ENCODE peak calls at places on chromosomes 2 and 18, in five cellular contexts. One of them, this sample, is unnamed.

GRCh38 chr2:205743982-205744644 is 61.8 kb downstream of the NRP2 start:
- DNase-seq in GM23248: no peak
- DNase-seq in prostate gland: no peak
- DNase-seq in ovary: no peak
- DNase-seq in hepatocyte: no peak
- DNase-seq in this sample: no peak

GRCh38 chr2:118641711-118642110 is 205.7 kb downstream of the EN1 start:
- DNase-seq in prostate gland: no peak
- DNase-seq in GM23248: peak
- DNase-seq in hepatocyte: no peak
- DNase-seq in ovary: no peak
- DNase-seq in this sample: peak

GRCh38 chr2:23069935-23070334 is 315.0 kb upstream of the KLHL29 start:
- DNase-seq in ovary: no peak
- DNase-seq in GM23248: no peak
- DNase-seq in prostate gland: no peak
- DNase-seq in hepatocyte: peak
- DNase-seq in this sample: no peak

GRCh38 chr2:241035818-241036396 is 37.5 kb downstream of the SNED1 start:
- DNase-seq in prostate gland: no peak
- DNase-seq in hepatocyte: no peak
- DNase-seq in ovary: no peak
- DNase-seq in GM23248: no peak
- DNase-seq in this sample: no peak

GRCh38 chr2:140173790-140174189 is 1393.6 kb upstream of the NXPH2 start:
- DNase-seq in GM23248: no peak
- DNase-seq in hepatocyte: no peak
- DNase-seq in ovary: no peak
- DNase-seq in prostate gland: no peak
- DNase-seq in this sample: no peak

GRCh38 chr18:60675801-60676200 is 303.2 kb upstream of the MC4R start:
- DNase-seq in hepatocyte: no peak
- DNase-seq in ovary: no peak
- DNase-seq in prostate gland: no peak
- DNase-seq in GM23248: no peak
- DNase-seq in this sample: no peak

GRCh38 chr2:186755066-186755465 is 61.2 kb downstream of the FAM171B start:
- DNase-seq in ovary: no peak
- DNase-seq in hepatocyte: no peak
- DNase-seq in GM23248: peak
- DNase-seq in prostate gland: no peak
- DNase-seq in this sample: no peak

GRCh38 chr2:238811765-238812164 is 36.1 kb upstream of the TWIST2 start:
- DNase-seq in GM23248: peak
- DNase-seq in prostate gland: no peak
- DNase-seq in hepatocyte: no peak
- DNase-seq in ovary: no peak
- DNase-seq in this sample: no peak

GRCh38 chr2:116810645-116811044 is 1003.8 kb upstream of the DDX18 start:
- DNase-seq in ovary: no peak
- DNase-seq in hepatocyte: no peak
- DNase-seq in prostate gland: no peak
- DNase-seq in GM23248: no peak
- DNase-seq in this sample: no peak

GRCh38 chr2:158487419-158487818 is 30.7 kb downstream of the PKP4 start:
- DNase-seq in hepatocyte: no peak
- DNase-seq in ovary: no peak
- DNase-seq in prostate gland: no peak
- DNase-seq in GM23248: peak
- DNase-seq in this sample: no peak

DNA sequence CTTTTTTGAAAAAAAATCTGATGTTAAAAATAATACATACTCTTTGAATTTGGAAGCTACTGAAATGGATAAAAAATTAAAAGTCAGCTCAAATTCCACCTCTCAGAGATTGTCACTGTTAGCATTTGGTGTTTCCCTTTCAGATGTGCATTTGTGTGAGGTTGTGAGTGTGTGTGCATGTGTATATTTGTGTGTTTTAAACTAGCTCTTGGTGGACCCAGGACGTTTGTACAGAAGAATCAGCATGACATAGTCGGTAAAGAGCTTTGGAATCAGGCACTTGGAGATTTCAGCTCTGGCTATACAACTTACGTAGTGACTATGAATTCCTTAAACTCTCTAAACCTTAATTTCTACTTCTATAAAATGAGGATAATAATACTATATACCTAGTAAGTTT is 14.5 kb downstream of the SPATS2L start:
- DNase-seq in prostate gland: no peak
- DNase-seq in GM23248: no peak
- DNase-seq in ovary: no peak
- DNase-seq in hepatocyte: no peak
- DNase-seq in this sample: no peak
- H3K27ac ChIP-seq in prostate gland: no peak
- H3K27ac ChIP-seq in GM23248: peak
- H3K27ac ChIP-seq in ovary: no peak
- H3K27ac ChIP-seq in hepatocyte: peak
- H3K27ac ChIP-seq in this sample: peak

DNA sequence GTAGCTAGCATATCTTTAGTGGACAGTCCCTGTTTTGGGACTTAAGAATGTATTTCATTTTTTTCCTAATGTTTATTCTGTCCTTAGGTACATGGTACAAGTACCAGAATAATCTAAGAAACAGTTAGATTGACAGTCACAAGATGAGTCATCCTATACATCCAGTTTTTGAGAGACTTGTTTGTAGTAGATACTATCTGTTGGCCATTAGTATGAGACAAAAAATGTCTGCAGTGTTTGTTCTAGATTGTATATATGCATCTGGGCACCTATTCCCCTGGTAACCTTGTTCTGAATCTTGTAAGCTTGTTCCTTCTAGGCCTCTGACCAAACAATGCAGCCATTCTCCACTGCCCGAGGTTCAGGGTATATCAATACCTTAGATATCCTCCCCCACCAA is 1343.5 kb downstream of the SUCLG1 start:
- DNase-seq in prostate gland: no peak
- DNase-seq in hepatocyte: no peak
- DNase-seq in ovary: no peak
- DNase-seq in GM23248: no peak
- DNase-seq in this sample: peak
- H3K27ac ChIP-seq in prostate gland: no peak
- H3K27ac ChIP-seq in hepatocyte: no peak
- H3K27ac ChIP-seq in ovary: no peak
- H3K27ac ChIP-seq in GM23248: no peak
- H3K27ac ChIP-seq in this sample: no peak

GRCh38 chr2:200787351-200788128 is 24.2 kb upstream of the BZW1 start:
- DNase-seq in prostate gland: peak
- DNase-seq in ovary: no peak
- DNase-seq in GM23248: peak
- DNase-seq in hepatocyte: peak
- DNase-seq in this sample: peak
- H3K27ac ChIP-seq in prostate gland: peak
- H3K27ac ChIP-seq in ovary: no peak
- H3K27ac ChIP-seq in GM23248: peak
- H3K27ac ChIP-seq in hepatocyte: peak
- H3K27ac ChIP-seq in this sample: peak

GRCh38 chr18:10442551-10442971 is 11.9 kb upstream of the APCDD1 start:
- DNase-seq in ovary: no peak
- DNase-seq in hepatocyte: no peak
- DNase-seq in prostate gland: no peak
- DNase-seq in GM23248: no peak
- DNase-seq in this sample: no peak
- H3K27ac ChIP-seq in ovary: no peak
- H3K27ac ChIP-seq in hepatocyte: no peak
- H3K27ac ChIP-seq in prostate gland: no peak
- H3K27ac ChIP-seq in GM23248: no peak
- H3K27ac ChIP-seq in this sample: no peak

GRCh38 chr2:100297511-100297910 is 24.8 kb downstream of the LONRF2 start:
- DNase-seq in GM23248: no peak
- DNase-seq in ovary: no peak
- DNase-seq in hepatocyte: no peak
- DNase-seq in prostate gland: no peak
- DNase-seq in this sample: no peak

GRCh38 chr2:100302585-100302892 is 19.8 kb downstream of the LONRF2 start:
- DNase-seq in prostate gland: no peak
- DNase-seq in GM23248: no peak
- DNase-seq in ovary: no peak
- DNase-seq in hepatocyte: no peak
- DNase-seq in this sample: no peak

GRCh38 chr2:100301881-100302584 is 20.3 kb downstream of the LONRF2 start:
- DNase-seq in GM23248: no peak
- DNase-seq in hepatocyte: no peak
- DNase-seq in ovary: no peak
- DNase-seq in prostate gland: no peak
- DNase-seq in this sample: no peak

GRCh38 chr2:100303744-100304143 is 18.6 kb downstream of the LONRF2 start:
- DNase-seq in hepatocyte: no peak
- DNase-seq in GM23248: no peak
- DNase-seq in ovary: no peak
- DNase-seq in prostate gland: no peak
- DNase-seq in this sample: no peak

GRCh38 chr2:100299548-100299947 is 22.8 kb downstream of the LONRF2 start:
- DNase-seq in hepatocyte: no peak
- DNase-seq in GM23248: no peak
- DNase-seq in prostate gland: no peak
- DNase-seq in ovary: no peak
- DNase-seq in this sample: no peak
- H3K27ac ChIP-seq in hepatocyte: no peak
- H3K27ac ChIP-seq in GM23248: no peak
- H3K27ac ChIP-seq in prostate gland: no peak
- H3K27ac ChIP-seq in ovary: no peak
- H3K27ac ChIP-seq in this sample: no peak

DNA sequence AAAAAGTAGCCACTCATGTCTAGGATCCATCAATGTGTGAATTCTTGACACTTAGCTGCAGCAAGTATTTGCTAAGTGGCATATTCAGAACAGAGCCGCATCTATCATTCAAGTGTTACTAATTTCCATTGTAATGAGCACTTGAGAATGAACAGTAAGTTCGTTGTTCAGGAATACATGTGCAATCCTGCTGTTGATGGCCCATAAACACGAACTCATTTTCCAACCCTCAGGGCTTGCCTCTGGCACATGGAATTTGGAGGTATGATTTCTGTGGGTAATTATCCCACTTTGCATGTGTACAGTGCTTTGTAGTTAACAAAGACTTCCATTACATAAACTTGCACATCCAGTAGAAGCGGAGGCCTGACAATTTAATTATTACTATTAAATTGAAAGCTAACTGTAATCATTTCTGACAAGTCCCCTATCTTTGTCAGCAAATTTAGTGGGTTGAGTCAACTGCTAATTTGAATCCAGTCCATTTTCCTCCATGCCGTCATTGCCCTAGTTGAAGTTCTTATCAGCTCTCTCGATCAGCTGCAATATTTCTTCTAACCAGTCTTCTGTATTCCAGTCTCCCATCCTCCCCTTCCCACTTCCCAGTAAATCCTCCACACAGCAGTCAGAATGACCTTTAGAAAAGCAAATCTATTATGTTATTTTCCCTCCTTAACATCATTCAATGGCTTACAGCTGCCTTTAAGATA is 116.0 kb upstream of the AQP4 start:
- DNase-seq in GM23248: no peak
- DNase-seq in hepatocyte: no peak
- DNase-seq in ovary: no peak
- DNase-seq in prostate gland: no peak
- DNase-seq in this sample: peak
- H3K27ac ChIP-seq in GM23248: no peak
- H3K27ac ChIP-seq in hepatocyte: no peak
- H3K27ac ChIP-seq in ovary: no peak
- H3K27ac ChIP-seq in prostate gland: no peak
- H3K27ac ChIP-seq in this sample: no peak

GRCh38 chr2:96407041-96407918 is 71.7 kb downstream of the NCAPH start:
- DNase-seq in hepatocyte: peak
- DNase-seq in prostate gland: peak
- DNase-seq in ovary: peak
- DNase-seq in GM23248: peak
- DNase-seq in this sample: peak

GRCh38 chr2:96404446-96405373 is 69.1 kb downstream of the NCAPH start:
- DNase-seq in prostate gland: peak
- DNase-seq in ovary: no peak
- DNase-seq in GM23248: peak
- DNase-seq in hepatocyte: no peak
- DNase-seq in this sample: no peak

GRCh38 chr2:96409543-96410184 is 74.1 kb downstream of the NCAPH start:
- DNase-seq in GM23248: no peak
- DNase-seq in hepatocyte: no peak
- DNase-seq in ovary: peak
- DNase-seq in prostate gland: peak
- DNase-seq in this sample: no peak

GRCh38 chr2:96408631-96409542 is 73.3 kb downstream of the NCAPH start:
- DNase-seq in ovary: peak
- DNase-seq in hepatocyte: no peak
- DNase-seq in prostate gland: peak
- DNase-seq in GM23248: peak
- DNase-seq in this sample: no peak

GRCh38 chr2:96407919-96408550 is 72.5 kb downstream of the NCAPH start:
- DNase-seq in prostate gland: no peak
- DNase-seq in GM23248: no peak
- DNase-seq in ovary: no peak
- DNase-seq in hepatocyte: no peak
- DNase-seq in this sample: no peak
- H3K27ac ChIP-seq in prostate gland: peak
- H3K27ac ChIP-seq in GM23248: no peak
- H3K27ac ChIP-seq in ovary: no peak
- H3K27ac ChIP-seq in hepatocyte: no peak
- H3K27ac ChIP-seq in this sample: no peak

GRCh38 chr2:85760872-85761271 is 7.1 kb downstream of the ATOH8 start:
- DNase-seq in ovary: no peak
- DNase-seq in prostate gland: no peak
- DNase-seq in GM23248: no peak
- DNase-seq in hepatocyte: no peak
- DNase-seq in this sample: no peak
- H3K27ac ChIP-seq in ovary: no peak
- H3K27ac ChIP-seq in prostate gland: no peak
- H3K27ac ChIP-seq in GM23248: peak
- H3K27ac ChIP-seq in hepatocyte: no peak
- H3K27ac ChIP-seq in this sample: no peak

GRCh38 chr2:105294844-105295481 is 34.6 kb downstream of the TGFBRAP1 start:
- DNase-seq in prostate gland: peak
- DNase-seq in ovary: peak
- DNase-seq in GM23248: peak
- DNase-seq in hepatocyte: peak
- DNase-seq in this sample: peak
- H3K27ac ChIP-seq in prostate gland: peak
- H3K27ac ChIP-seq in ovary: no peak
- H3K27ac ChIP-seq in GM23248: no peak
- H3K27ac ChIP-seq in hepatocyte: no peak
- H3K27ac ChIP-seq in this sample: peak

This sample was measured in mammary epithelial cell.